ENCODE peak calls at places on chromosomes 7 and 10, in six cellular contexts. N is T-helper 17 cell, J is NCI-H1092 treated with DMSO at 0.1 percent for 48 hours, Z is LHCN-M2, B is body of pancreas, X is DMS153. C is an unnamed sample.

GRCh38 chr10:28910960-28911359 is 233.6 kb downstream of the BAMBI start:
- DNase-seq in N (no peak), J (no peak), Z (no peak), B (no peak), X (no peak), C (no peak)

GRCh38 chr10:73529089-73529832 is 33.4 kb upstream of the PPP3CB start:
- DNase-seq in N (peak; percentile 10), J (peak; percentile 73), Z (peak; percentile 73), B (peak; percentile 48), X (peak; percentile 87), C (peak; percentile 80)

GRCh38 chr10:128579902-128580301 is 453.7 kb upstream of the MKI67 start:
- DNase-seq in N (no peak), J (no peak), Z (no peak), B (no peak), X (no peak), C (no peak)

GRCh38 chr7:137546671-137547070 is 203.1 kb upstream of the PTN start:
- DNase-seq in N (no peak), J (no peak), Z (no peak), B (no peak), X (no peak), C (no peak)

GRCh38 chr7:127683776-127684681 is 32.0 kb downstream of the SND1 start:
- DNase-seq in N (no peak), J (no peak), Z (peak; percentile 71), B (no peak), X (peak; percentile 25), C (peak; percentile 59)

GRCh38 chr7:26704786-26705185 is 159.6 kb downstream of the SKAP2 start:
- DNase-seq in N (no peak), J (no peak), Z (peak; percentile 17), B (no peak), X (no peak), C (no peak)

GRCh38 chr7:31340603-31341002 is at the start of gene NEUROD6:
- DNase-seq in N (no peak), J (no peak), Z (no peak), B (no peak), X (no peak), C (no peak)

GRCh38 chr10:107826166-107826565 is 661.7 kb upstream of the SORCS1 start:
- DNase-seq in N (no peak), J (no peak), Z (no peak), B (no peak), X (no peak), C (no peak)

GRCh38 chr7:2796358-2797352 is 47.5 kb downstream of the GNA12 start:
- DNase-seq in N (no peak), J (no peak), Z (no peak), B (peak; percentile 33), X (no peak), C (no peak)

GRCh38 chr7:97555845-97556431 is 175.9 kb upstream of the TAC1 start:
- DNase-seq in N (no peak), J (peak; percentile 95), Z (peak; percentile 2), B (no peak), X (peak; percentile 76), C (no peak)

GRCh38 chr10:47340613-47341170 is 7.5 kb upstream of the RBP3 start:
- DNase-seq in N (peak; percentile 63), J (peak; percentile 17), Z (peak; percentile 33), B (peak; percentile 72), X (peak; percentile 5), C (peak; percentile 27)

GRCh38 chr7:34143397-34143796 is 238.1 kb downstream of the BMPER start:
- DNase-seq in N (no peak), J (no peak), Z (peak; percentile 49), B (no peak), X (no peak), C (no peak)

GRCh38 chr7:114825423-114825951 is 96.4 kb upstream of the MDFIC start:
- DNase-seq in N (no peak), J (no peak), Z (no peak), B (no peak), X (no peak), C (no peak)